ENCODE peak calls at places on chromosomes 11 and 22, in four cellular contexts. One of them, this sample, is unnamed. For H3F3A, the result is how much of the 10 kb centered on the place peaks cover.

GRCh38 chr11:102438311-102439062 is 14.1 kb downstream of the TMEM123 start:
- DNase-seq in PC-3: no peak
- DNase-seq in neural progenitor cell: no peak
- DNase-seq in GM23248: peak
- DNase-seq in this sample: no peak

GRCh38 chr11:133618500-133618899 is 86.2 kb upstream of the OPCML start:
- DNase-seq in GM23248: no peak
- DNase-seq in neural progenitor cell: no peak
- DNase-seq in PC-3: no peak
- DNase-seq in this sample: no peak

GRCh38 chr11:111373590-111373989 is 5.5 kb downstream of the POU2AF1 start:
- DNase-seq in GM23248: no peak
- DNase-seq in neural progenitor cell: no peak
- DNase-seq in PC-3: no peak
- DNase-seq in this sample: peak

GRCh38 chr11:33658195-33658900 is 42.3 kb downstream of the C11orf91 start:
- DNase-seq in neural progenitor cell: no peak
- DNase-seq in PC-3: no peak
- DNase-seq in GM23248: no peak
- DNase-seq in this sample: no peak

GRCh38 chr22:35140879-35141745 is 75.2 kb downstream of the ISX start:
- DNase-seq in neural progenitor cell: peak
- DNase-seq in GM23248: peak
- DNase-seq in PC-3: peak
- DNase-seq in this sample: no peak

GRCh38 chr11:69889400-69890372 is 70.5 kb upstream of the FGF3 start:
- DNase-seq in neural progenitor cell: peak
- DNase-seq in PC-3: no peak
- DNase-seq in GM23248: no peak
- DNase-seq in this sample: no peak

GRCh38 chr22:38578505-38578904 is 8.5 kb upstream of the DMC1 start:
- DNase-seq in PC-3: no peak
- DNase-seq in GM23248: no peak
- DNase-seq in neural progenitor cell: peak
- DNase-seq in this sample: no peak

GRCh38 chr11:112440518-112440917 is 179.9 kb upstream of the PLET1 start:
- DNase-seq in neural progenitor cell: peak
- DNase-seq in GM23248: no peak
- DNase-seq in PC-3: no peak
- DNase-seq in this sample: no peak

GRCh38 chr11:65260756-65261590 is 789 bp upstream of the POLA2 start:
- DNase-seq in neural progenitor cell: no peak
- DNase-seq in PC-3: no peak
- DNase-seq in GM23248: no peak
- DNase-seq in this sample: peak

GRCh38 chr11:111367411-111368284 is 11.4 kb downstream of the POU2AF1 start:
- DNase-seq in GM23248: no peak
- DNase-seq in PC-3: no peak
- DNase-seq in neural progenitor cell: no peak
- DNase-seq in this sample: no peak

GRCh38 chr11:85526564-85526963 is 100.6 kb downstream of the DLG2 start:
- DNase-seq in neural progenitor cell: no peak
- DNase-seq in PC-3: no peak
- DNase-seq in GM23248: no peak
- DNase-seq in this sample: no peak

GRCh38 chr11:114432893-114433292 is 6.4 kb upstream of the REXO2 start:
- DNase-seq in neural progenitor cell: no peak
- DNase-seq in GM23248: no peak
- DNase-seq in PC-3: no peak
- DNase-seq in this sample: no peak

GRCh38 chr22:28874061-28874460 is 9.3 kb upstream of the ZNRF3 start:
- DNase-seq in GM23248: no peak
- DNase-seq in PC-3: no peak
- DNase-seq in neural progenitor cell: no peak
- DNase-seq in this sample: no peak

GRCh38 chr11:18706330-18707243 is 8.0 kb downstream of the TMEM86A start:
- DNase-seq in GM23248: peak
- DNase-seq in neural progenitor cell: no peak
- DNase-seq in PC-3: no peak
- DNase-seq in this sample: no peak

GRCh38 chr11:76823481-76824028 is 37.2 kb upstream of the ACER3 start:
- DNase-seq in GM23248: peak
- DNase-seq in PC-3: peak
- DNase-seq in neural progenitor cell: no peak
- DNase-seq in this sample: no peak

GRCh38 chr11:68343761-68344256 is 31.4 kb downstream of the LRP5 start:
- DNase-seq in GM23248: no peak
- DNase-seq in neural progenitor cell: no peak
- DNase-seq in PC-3: no peak
- DNase-seq in this sample: no peak

GRCh38 chr11:68659158-68659921 is 25.0 kb upstream of the GAL start:
- DNase-seq in neural progenitor cell: no peak
- DNase-seq in GM23248: peak
- DNase-seq in PC-3: peak
- DNase-seq in this sample: no peak

GRCh38 chr11:65920035-65920802 is 993 bp downstream of the DRAP1 start:
- DNase-seq in GM23248: peak
- DNase-seq in PC-3: peak
- DNase-seq in neural progenitor cell: no peak
- DNase-seq in this sample: no peak

GRCh38 chr11:4134844-4135243 is 40.2 kb downstream of the RRM1 start:
- DNase-seq in PC-3: peak
- DNase-seq in GM23248: peak
- DNase-seq in neural progenitor cell: no peak
- DNase-seq in this sample: no peak

GRCh38 chr11:34564807-34565241 is 51.2 kb upstream of the ELF5 start:
- DNase-seq in neural progenitor cell: no peak
- DNase-seq in GM23248: no peak
- DNase-seq in PC-3: no peak
- DNase-seq in this sample: no peak

GRCh38 chr11:4118107-4118506 is 23.5 kb downstream of the RRM1 start:
- DNase-seq in PC-3: no peak
- DNase-seq in GM23248: peak
- DNase-seq in neural progenitor cell: no peak
- DNase-seq in this sample: no peak

GRCh38 chr11:76598426-76598839 is 72.1 kb downstream of the LRRC32 start:
- DNase-seq in GM23248: peak
- DNase-seq in PC-3: peak
- DNase-seq in neural progenitor cell: peak
- DNase-seq in this sample: peak

GRCh38 chr11:34052608-34053160 is 1.2 kb downstream of the CAPRIN1 start:
- DNase-seq in neural progenitor cell: peak
- DNase-seq in GM23248: peak
- DNase-seq in PC-3: no peak
- DNase-seq in this sample: peak

GRCh38 chr11:121762820-121763219 is 310.1 kb upstream of the SORL1-AS1 start:
- DNase-seq in GM23248: peak
- DNase-seq in neural progenitor cell: peak
- DNase-seq in PC-3: peak
- DNase-seq in this sample: no peak
- TF ChIP-seq EZH2 in GM23248: no peak
- TF ChIP-seq EZH2 in neural progenitor cell: no peak
- TF ChIP-seq EZH2 in PC-3: no peak
- TF ChIP-seq EZH2 in this sample: no peak

DNA sequence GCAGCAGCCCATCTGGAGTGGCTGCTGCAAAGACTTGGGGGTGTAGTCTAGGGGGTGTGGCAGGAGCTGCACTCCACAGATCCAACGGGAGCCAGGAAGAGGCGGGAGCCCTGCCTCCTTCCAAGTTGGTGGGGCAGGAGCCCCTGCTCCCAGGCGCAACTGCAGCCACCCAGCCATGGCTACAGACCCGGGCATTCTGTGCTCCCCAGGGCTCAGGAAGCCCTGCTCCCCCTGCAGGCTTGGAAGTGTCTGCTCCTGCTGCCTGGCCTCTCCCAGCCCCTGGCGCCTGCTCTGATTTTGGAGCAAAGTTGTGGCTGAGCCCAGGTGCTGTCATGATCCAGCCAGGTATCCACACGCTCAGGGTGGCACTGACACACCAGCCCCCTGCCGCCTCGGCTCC is 58.5 kb downstream of the CCDC34 start:
- DNase-seq in PC-3: no peak
- DNase-seq in GM23248: no peak
- DNase-seq in neural progenitor cell: peak
- DNase-seq in this sample: no peak
- H3F3A ChIP-seq in PC-3: under half
- H3F3A ChIP-seq in GM23248: under half
- H3F3A ChIP-seq in neural progenitor cell: under half
- H3F3A ChIP-seq in this sample: under half

GRCh38 chr11:96340555-96340885 is 2.5 kb downstream of the MAML2 start:
- DNase-seq in neural progenitor cell: no peak
- DNase-seq in PC-3: no peak
- DNase-seq in GM23248: peak
- DNase-seq in this sample: no peak

GRCh38 chr11:96337541-96338530 is 5.2 kb downstream of the MAML2 start:
- DNase-seq in PC-3: no peak
- DNase-seq in GM23248: peak
- DNase-seq in neural progenitor cell: no peak
- DNase-seq in this sample: peak

GRCh38 chr11:96339704-96340554 is 3.1 kb downstream of the MAML2 start:
- DNase-seq in PC-3: no peak
- DNase-seq in neural progenitor cell: no peak
- DNase-seq in GM23248: peak
- DNase-seq in this sample: no peak

GRCh38 chr11:96341237-96342130 is 1.5 kb downstream of the MAML2 start:
- DNase-seq in PC-3: peak
- DNase-seq in GM23248: peak
- DNase-seq in neural progenitor cell: peak
- DNase-seq in this sample: peak

GRCh38 chr11:96338910-96339703 is 3.9 kb downstream of the MAML2 start:
- DNase-seq in PC-3: peak
- DNase-seq in neural progenitor cell: no peak
- DNase-seq in GM23248: peak
- DNase-seq in this sample: peak
- H3K9ac ChIP-seq in PC-3: peak
- H3K9ac ChIP-seq in neural progenitor cell: no peak
- H3K9ac ChIP-seq in GM23248: peak
- H3K9ac ChIP-seq in this sample: peak

GRCh38 chr11:16611395-16612233 is 126.8 kb upstream of the C11orf58 start:
- DNase-seq in PC-3: no peak
- DNase-seq in neural progenitor cell: peak
- DNase-seq in GM23248: no peak
- DNase-seq in this sample: no peak

GRCh38 chr11:16612234-16612571 is 126.2 kb upstream of the C11orf58 start:
- DNase-seq in GM23248: no peak
- DNase-seq in PC-3: no peak
- DNase-seq in neural progenitor cell: no peak
- DNase-seq in this sample: no peak

GRCh38 chr11:16615480-16615879 is 123.0 kb upstream of the C11orf58 start:
- DNase-seq in GM23248: no peak
- DNase-seq in PC-3: no peak
- DNase-seq in neural progenitor cell: no peak
- DNase-seq in this sample: no peak

GRCh38 chr11:16612801-16613400 is 125.5 kb upstream of the C11orf58 start:
- DNase-seq in neural progenitor cell: peak
- DNase-seq in PC-3: no peak
- DNase-seq in GM23248: peak
- DNase-seq in this sample: no peak

DNA sequence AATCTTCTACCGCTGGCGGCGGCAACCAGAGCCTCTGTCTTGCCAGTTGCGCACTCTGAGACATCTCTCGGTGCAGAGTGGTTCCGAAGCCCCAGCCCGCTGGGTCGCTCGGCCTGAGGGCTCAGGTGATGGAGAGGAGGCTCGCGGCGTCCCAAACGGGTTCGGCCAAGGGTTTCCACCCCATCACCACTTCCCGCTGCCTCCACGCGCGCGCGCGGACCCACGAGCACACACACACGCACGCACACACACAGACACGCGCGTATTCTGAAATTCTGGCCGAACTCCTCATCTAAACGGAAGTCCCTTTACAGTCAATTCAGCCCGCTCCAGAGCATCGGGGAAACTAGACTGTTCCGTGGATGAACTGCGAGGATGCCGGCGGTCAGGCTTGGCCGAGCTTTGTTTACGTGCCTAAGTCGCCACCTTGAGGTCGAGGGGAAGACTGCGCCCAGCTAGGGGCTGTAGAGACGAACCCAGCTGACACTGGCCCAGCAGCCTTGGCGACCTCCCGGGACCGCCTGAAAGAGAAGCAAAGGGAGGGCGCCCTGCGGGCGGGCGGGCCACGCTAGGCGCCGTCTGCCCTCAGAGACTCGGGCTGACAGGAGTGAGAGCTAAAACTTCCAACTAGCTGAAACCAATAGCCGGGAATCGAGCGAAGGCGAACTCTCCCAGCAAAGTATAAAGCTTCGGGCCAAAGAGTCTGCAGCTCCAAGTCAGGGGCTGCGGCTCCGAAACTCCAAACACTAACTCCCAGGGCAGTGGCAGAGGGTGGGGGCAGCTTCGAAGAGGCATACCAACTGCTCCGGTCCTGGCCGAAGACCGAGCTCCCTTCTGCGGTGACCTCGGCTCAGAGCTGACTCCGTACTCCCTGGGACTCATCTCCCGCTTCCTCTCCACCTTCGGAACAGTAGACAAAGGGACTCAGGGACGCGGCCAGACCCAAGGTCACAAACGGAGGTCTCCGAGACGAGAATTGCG is 124.8 kb upstream of the C11orf58 start:
- DNase-seq in GM23248: peak
- DNase-seq in PC-3: peak
- DNase-seq in neural progenitor cell: peak
- DNase-seq in this sample: peak
- TF ChIP-seq EZH2 in GM23248: peak
- TF ChIP-seq EZH2 in PC-3: peak
- TF ChIP-seq EZH2 in neural progenitor cell: peak
- TF ChIP-seq EZH2 in this sample: no peak

GRCh38 chr11:72006309-72007088 is 7.8 kb downstream of the IL18BP start:
- DNase-seq in PC-3: no peak
- DNase-seq in neural progenitor cell: no peak
- DNase-seq in GM23248: no peak
- DNase-seq in this sample: no peak

GRCh38 chr11:72005347-72006260 is 6.9 kb downstream of the IL18BP start:
- DNase-seq in PC-3: peak
- DNase-seq in neural progenitor cell: no peak
- DNase-seq in GM23248: no peak
- DNase-seq in this sample: no peak

GRCh38 chr11:72003776-72004171 is 5.1 kb downstream of the IL18BP start:
- DNase-seq in PC-3: no peak
- DNase-seq in neural progenitor cell: no peak
- DNase-seq in GM23248: no peak
- DNase-seq in this sample: no peak

GRCh38 chr11:72002841-72003775 is 4.4 kb downstream of the IL18BP start:
- DNase-seq in PC-3: no peak
- DNase-seq in GM23248: no peak
- DNase-seq in neural progenitor cell: no peak
- DNase-seq in this sample: no peak

GRCh38 chr11:72004515-72005346 is 6.0 kb downstream of the IL18BP start:
- DNase-seq in neural progenitor cell: no peak
- DNase-seq in GM23248: no peak
- DNase-seq in PC-3: no peak
- DNase-seq in this sample: no peak
- H3F3A ChIP-seq in neural progenitor cell: under half
- H3F3A ChIP-seq in GM23248: half or more
- H3F3A ChIP-seq in PC-3: under half
- H3F3A ChIP-seq in this sample: under half

This sample was measured in MM.1S.